ENCODE peak calls at places on chromosomes 13 and 19, in five cellular contexts. Y is body of pancreas; Q is activated CD4-positive, alpha-beta T cell treated with anti-CD3 and anti-CD28 coated beads for 24 hours; F is activated CD4-positive, CD25-positive, alpha-beta regulatory T cell treated with anti-CD3 and anti-CD28 coated beads, Interleukin-2, amount 50 U/mL, for 72 hours; O is T-helper 17 cell. I is an unnamed sample.
A peak's percentile ranks its signal among the peaks of the same experiment; 100 is the strongest.

GRCh38 chr19:4186087-4186993 is 3.9 kb downstream of the ANKRD24 start:
- DNase-seq in Q (peak; percentile 81), Y (peak; percentile 71), O (peak; percentile 49), F (peak; percentile 84), I (peak; percentile 87)

GRCh38 chr19:2782357-2782935 is 627 bp downstream of the SGTA start:
- DNase-seq in Q (no peak), F (no peak), O (no peak), Y (no peak), I (peak; percentile 41)

GRCh38 chr19:51921949-51922348 is 5.3 kb upstream of the ZNF613 start:
- DNase-seq in O (no peak), F (no peak), Q (no peak), Y (no peak), I (no peak)

GRCh38 chr19:18401580-18402112 is 4.2 kb upstream of the LRRC25 start:
- DNase-seq in O (no peak), Y (no peak), F (no peak), Q (no peak), I (peak; percentile 67)

GRCh38 chr13:71979616-71980015 is 112.6 kb upstream of the DACH1 start:
- DNase-seq in Y (no peak), Q (no peak), O (no peak), F (no peak), I (no peak)

GRCh38 chr13:27979001-27979643 is 9.4 kb downstream of the URAD start:
- DNase-seq in Q (no peak), O (no peak), F (no peak), Y (no peak), I (no peak)

GRCh38 chr13:31775686-31776085 is 36.4 kb downstream of the RXFP2 start:
- DNase-seq in Y (peak; percentile 14), O (no peak), Q (no peak), F (no peak), I (no peak)

GRCh38 chr19:8569066-8569761 is 8.0 kb downstream of the MYO1F start:
- DNase-seq in O (peak; percentile 57), Y (no peak), Q (peak; percentile 23), F (peak; percentile 46), I (peak; percentile 81)

GRCh38 chr13:113020323-113021080 is 51.5 kb downstream of the MCF2L start:
- DNase-seq in O (no peak), Y (no peak), Q (no peak), F (no peak), I (no peak)

GRCh38 chr13:103812558-103812957 is 746.3 kb upstream of the SLC10A2 start:
- DNase-seq in Q (no peak), Y (no peak), F (no peak), O (no peak), I (no peak)

GRCh38 chr19:41299755-41300089 is 10.2 kb upstream of the CCDC97 start:
- DNase-seq in O (peak; percentile 43), Q (no peak), Y (no peak), F (no peak), I (peak; percentile 60)

GRCh38 chr19:16764280-16764679 is 44.6 kb downstream of the NWD1 start:
- DNase-seq in F (no peak), Q (no peak), O (no peak), Y (no peak), I (no peak)

GRCh38 chr13:34357435-34358232 is 539.7 kb downstream of the RFC3 start:
- DNase-seq in Y (peak; percentile 16), Q (no peak), F (no peak), O (no peak), I (peak; percentile 76)

GRCh38 chr13:48975101-48975925 is at the start of gene FNDC3A:
- DNase-seq in Q (no peak), O (peak; percentile 81), F (peak; percentile 38), Y (peak; percentile 42), I (peak; percentile 94)

GRCh38 chr13:27172495-27172842 is 858 bp upstream of the USP12 start:
- DNase-seq in F (no peak), Y (no peak), Q (no peak), O (no peak), I (peak; percentile 56)

GRCh38 chr19:17035842-17036424 is 9.3 kb upstream of the CPAMD8 start:
- DNase-seq in Y (no peak), F (no peak), Q (no peak), O (no peak), I (no peak)

GRCh38 chr19:16202320-16203255 is 4.9 kb downstream of the AP1M1 start:
- DNase-seq in O (no peak), Q (no peak), F (no peak), Y (no peak), I (peak; percentile 60)

GRCh38 chr13:28817204-28817603 is 2.9 kb upstream of the MTUS2 start:
- DNase-seq in Q (no peak), Y (no peak), F (no peak), O (no peak), I (no peak)

GRCh38 chr19:45670670-45671453 is 2.8 kb downstream of the GIPR start:
- DNase-seq in O (peak; percentile 32), Q (peak; percentile 37), F (peak; percentile 70), Y (peak; percentile 95), I (peak; percentile 87)

GRCh38 chr13:111388851-111389500 is 68.5 kb downstream of the TEX29 start:
- DNase-seq in O (no peak), Y (no peak), F (no peak), Q (no peak), I (no peak)

GRCh38 chr13:113852536-113853517 is 11.0 kb downstream of the GAS6 start:
- DNase-seq in Q (no peak), Y (peak; percentile 9), F (peak; percentile 26), O (peak; percentile 1), I (no peak)

GRCh38 chr19:2048959-2049740 is 1.9 kb downstream of the MKNK2 start:
- DNase-seq in Y (peak; percentile 64), Q (no peak), F (no peak), O (no peak), I (no peak)

GRCh38 chr19:383922-384800 is 24.8 kb downstream of the C2CD4C start:
- DNase-seq in F (no peak), Y (peak; percentile 40), O (no peak), Q (no peak), I (no peak)

GRCh38 chr13:22451345-22451744 is 729.4 kb upstream of the SGCG start:
- DNase-seq in Y (peak; percentile 23), O (no peak), Q (no peak), F (no peak), I (no peak)

GRCh38 chr13:95660981-95661581 is 15.9 kb upstream of the DNAJC3 start:
- DNase-seq in Y (peak; percentile 35), O (no peak), Q (peak; percentile 9), F (no peak), I (peak; percentile 83)

GRCh38 chr13:102127153-102127552 is 274.7 kb downstream of the FGF14 start:
- DNase-seq in O (no peak), Y (no peak), F (no peak), Q (no peak), I (no peak)

GRCh38 chr13:45121421-45121820 is 1.1 kb downstream of the GTF2F2 start:
- DNase-seq in Q (no peak), F (no peak), Y (no peak), O (no peak), I (no peak)

GRCh38 chr19:16888629-16889371 is at the start of gene F2RL3:
- DNase-seq in O (no peak), Y (peak; percentile 27), Q (no peak), F (no peak), I (no peak)

GRCh38 chr19:12484011-12484370 is 625 bp downstream of the ZNF709 start:
- DNase-seq in Y (no peak), Q (no peak), F (no peak), O (no peak), I (no peak)

GRCh38 chr19:47133021-47133471 is 2.4 kb downstream of the SAE1 start:
- DNase-seq in Q (no peak), F (no peak), Y (no peak), O (no peak), I (no peak)

GRCh38 chr19:13037161-13037560 is 41.9 kb downstream of the NFIX start:
- DNase-seq in Q (no peak), Y (no peak), O (no peak), F (no peak), I (peak; percentile 80)